ENCODE peak calls at places on chromosomes 11 and 22, in eight cellular contexts. One of them, this sample, is unnamed.

GRCh38 chr11:8017894-8018741 is 31.0 kb downstream of the EIF3F start:
- DNase-seq in OCI-LY7: no peak
- DNase-seq in thoracic aorta: no peak
- DNase-seq in psoas muscle: no peak
- DNase-seq in colonic mucosa: peak
- DNase-seq in WERI-Rb-1: peak
- DNase-seq in left ventricle myocardium inferior: no peak
- DNase-seq in pancreas: peak
- DNase-seq in this sample: no peak

GRCh38 chr11:122671270-122671906 is 15.9 kb downstream of the UBASH3B start:
- DNase-seq in OCI-LY7: peak
- DNase-seq in colonic mucosa: no peak
- DNase-seq in psoas muscle: no peak
- DNase-seq in left ventricle myocardium inferior: peak
- DNase-seq in pancreas: no peak
- DNase-seq in thoracic aorta: no peak
- DNase-seq in WERI-Rb-1: no peak
- DNase-seq in this sample: no peak

GRCh38 chr11:112225753-112226061 is 521 bp upstream of the PTS start:
- DNase-seq in colonic mucosa: peak
- DNase-seq in pancreas: no peak
- DNase-seq in psoas muscle: peak
- DNase-seq in thoracic aorta: peak
- DNase-seq in WERI-Rb-1: no peak
- DNase-seq in left ventricle myocardium inferior: no peak
- DNase-seq in OCI-LY7: no peak
- DNase-seq in this sample: no peak

GRCh38 chr11:88208742-88209141 is 33.5 kb upstream of the RAB38 start:
- DNase-seq in psoas muscle: no peak
- DNase-seq in thoracic aorta: no peak
- DNase-seq in pancreas: no peak
- DNase-seq in OCI-LY7: no peak
- DNase-seq in colonic mucosa: no peak
- DNase-seq in left ventricle myocardium inferior: no peak
- DNase-seq in WERI-Rb-1: no peak
- DNase-seq in this sample: no peak

GRCh38 chr11:123718075-123718868 is 23.2 kb downstream of the ZNF202 start:
- DNase-seq in pancreas: no peak
- DNase-seq in thoracic aorta: no peak
- DNase-seq in colonic mucosa: no peak
- DNase-seq in WERI-Rb-1: no peak
- DNase-seq in psoas muscle: no peak
- DNase-seq in left ventricle myocardium inferior: no peak
- DNase-seq in OCI-LY7: no peak
- DNase-seq in this sample: no peak

GRCh38 chr11:64255135-64256128 is 4.1 kb downstream of the PLCB3 start:
- DNase-seq in WERI-Rb-1: no peak
- DNase-seq in pancreas: no peak
- DNase-seq in left ventricle myocardium inferior: no peak
- DNase-seq in thoracic aorta: no peak
- DNase-seq in psoas muscle: no peak
- DNase-seq in colonic mucosa: no peak
- DNase-seq in OCI-LY7: no peak
- DNase-seq in this sample: no peak

GRCh38 chr11:43316451-43316850 is 4.7 kb downstream of the API5 start:
- DNase-seq in thoracic aorta: no peak
- DNase-seq in left ventricle myocardium inferior: no peak
- DNase-seq in colonic mucosa: no peak
- DNase-seq in psoas muscle: no peak
- DNase-seq in WERI-Rb-1: no peak
- DNase-seq in OCI-LY7: no peak
- DNase-seq in pancreas: no peak
- DNase-seq in this sample: peak

GRCh38 chr11:44241851-44242250 is 68.1 kb downstream of the ALX4 start:
- DNase-seq in thoracic aorta: no peak
- DNase-seq in OCI-LY7: no peak
- DNase-seq in colonic mucosa: no peak
- DNase-seq in WERI-Rb-1: no peak
- DNase-seq in left ventricle myocardium inferior: peak
- DNase-seq in psoas muscle: peak
- DNase-seq in pancreas: no peak
- DNase-seq in this sample: peak

GRCh38 chr11:8531982-8532381 is 62.0 kb downstream of the STK33 start:
- DNase-seq in OCI-LY7: no peak
- DNase-seq in thoracic aorta: no peak
- DNase-seq in WERI-Rb-1: no peak
- DNase-seq in pancreas: no peak
- DNase-seq in psoas muscle: no peak
- DNase-seq in left ventricle myocardium inferior: no peak
- DNase-seq in colonic mucosa: no peak
- DNase-seq in this sample: no peak

GRCh38 chr11:67381244-67381972 is 8.0 kb upstream of the CLCF1 start:
- DNase-seq in psoas muscle: no peak
- DNase-seq in colonic mucosa: peak
- DNase-seq in thoracic aorta: no peak
- DNase-seq in pancreas: no peak
- DNase-seq in OCI-LY7: peak
- DNase-seq in WERI-Rb-1: no peak
- DNase-seq in left ventricle myocardium inferior: no peak
- DNase-seq in this sample: no peak

GRCh38 chr22:48278620-48279464 is 1516.4 kb downstream of the TBC1D22A start:
- DNase-seq in OCI-LY7: no peak
- DNase-seq in thoracic aorta: no peak
- DNase-seq in WERI-Rb-1: no peak
- DNase-seq in pancreas: no peak
- DNase-seq in left ventricle myocardium inferior: no peak
- DNase-seq in colonic mucosa: no peak
- DNase-seq in psoas muscle: no peak
- DNase-seq in this sample: no peak

GRCh38 chr22:44531487-44531886 is 33.5 kb upstream of the RTL6 start:
- DNase-seq in pancreas: no peak
- DNase-seq in WERI-Rb-1: no peak
- DNase-seq in psoas muscle: no peak
- DNase-seq in OCI-LY7: no peak
- DNase-seq in colonic mucosa: no peak
- DNase-seq in thoracic aorta: no peak
- DNase-seq in left ventricle myocardium inferior: no peak
- DNase-seq in this sample: no peak
- H3K27ac ChIP-seq in pancreas: no peak
- H3K27ac ChIP-seq in WERI-Rb-1: no peak
- H3K27ac ChIP-seq in psoas muscle: no peak
- H3K27ac ChIP-seq in OCI-LY7: no peak
- H3K27ac ChIP-seq in colonic mucosa: no peak
- H3K27ac ChIP-seq in thoracic aorta: no peak
- H3K27ac ChIP-seq in left ventricle myocardium inferior: no peak
- H3K27ac ChIP-seq in this sample: no peak

GRCh38 chr11:440065-441042 is 1.5 kb downstream of the ANO9 start:
- DNase-seq in left ventricle myocardium inferior: no peak
- DNase-seq in WERI-Rb-1: no peak
- DNase-seq in thoracic aorta: no peak
- DNase-seq in psoas muscle: no peak
- DNase-seq in OCI-LY7: no peak
- DNase-seq in pancreas: no peak
- DNase-seq in colonic mucosa: peak
- DNase-seq in this sample: peak

GRCh38 chr11:442611-443081 is 835 bp upstream of the ANO9 start:
- DNase-seq in psoas muscle: peak
- DNase-seq in WERI-Rb-1: no peak
- DNase-seq in pancreas: no peak
- DNase-seq in left ventricle myocardium inferior: no peak
- DNase-seq in colonic mucosa: no peak
- DNase-seq in OCI-LY7: no peak
- DNase-seq in thoracic aorta: no peak
- DNase-seq in this sample: peak

GRCh38 chr11:441043-441417 is 781 bp downstream of the ANO9 start:
- DNase-seq in left ventricle myocardium inferior: no peak
- DNase-seq in thoracic aorta: no peak
- DNase-seq in psoas muscle: peak
- DNase-seq in OCI-LY7: no peak
- DNase-seq in WERI-Rb-1: no peak
- DNase-seq in pancreas: no peak
- DNase-seq in colonic mucosa: no peak
- DNase-seq in this sample: no peak

GRCh38 chr11:443542-444199 is 1.9 kb upstream of the ANO9 start:
- DNase-seq in left ventricle myocardium inferior: no peak
- DNase-seq in psoas muscle: no peak
- DNase-seq in colonic mucosa: peak
- DNase-seq in thoracic aorta: no peak
- DNase-seq in OCI-LY7: no peak
- DNase-seq in WERI-Rb-1: no peak
- DNase-seq in pancreas: no peak
- DNase-seq in this sample: peak

DNA sequence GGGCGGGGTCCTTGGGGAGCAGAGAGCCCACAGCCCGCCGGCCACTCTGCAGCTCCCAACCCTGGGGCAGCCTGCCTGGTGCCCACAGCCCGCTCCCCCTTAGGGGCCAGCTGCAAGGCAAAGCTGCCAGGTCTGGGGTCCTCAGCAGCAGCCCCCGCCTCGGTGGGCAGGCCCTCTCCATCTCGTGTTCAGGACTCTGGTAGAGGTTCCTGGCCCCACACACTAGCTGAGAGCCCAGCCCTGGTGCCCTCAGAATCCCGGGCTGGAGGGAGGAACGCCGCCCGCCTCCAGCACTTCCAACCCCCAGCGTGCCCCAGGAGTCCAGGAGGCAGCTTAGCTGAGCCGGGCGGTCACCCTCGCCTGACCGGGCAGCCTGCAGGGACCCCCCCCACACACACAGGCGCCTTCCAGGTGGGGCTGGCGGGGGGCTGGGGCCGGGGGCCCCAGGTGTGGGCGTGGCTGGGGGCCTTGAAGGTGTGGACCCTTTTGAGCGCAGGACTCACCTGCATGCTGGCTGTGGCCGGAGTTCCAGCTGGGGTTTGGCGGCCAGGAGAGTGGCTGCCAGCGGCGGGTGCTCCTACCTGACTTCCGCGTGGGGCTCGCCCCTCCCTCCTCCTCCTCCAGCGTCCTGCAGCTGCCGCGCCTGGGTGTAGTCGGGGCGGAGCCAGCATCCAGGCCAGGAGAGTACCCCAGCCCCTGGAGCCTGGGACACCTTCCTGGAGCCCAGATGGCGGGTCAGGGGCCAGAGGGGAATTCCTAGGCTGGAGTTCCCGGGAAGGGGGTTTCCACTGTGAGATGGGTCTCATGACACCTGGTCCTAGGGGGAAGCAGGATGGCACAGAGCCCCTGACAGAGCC is at the start of gene ANO9:
- DNase-seq in colonic mucosa: peak
- DNase-seq in WERI-Rb-1: peak
- DNase-seq in psoas muscle: peak
- DNase-seq in thoracic aorta: no peak
- DNase-seq in OCI-LY7: peak
- DNase-seq in left ventricle myocardium inferior: no peak
- DNase-seq in pancreas: peak
- DNase-seq in this sample: peak
- H3K4me3 ChIP-seq in colonic mucosa: peak
- H3K4me3 ChIP-seq in WERI-Rb-1: no peak
- H3K4me3 ChIP-seq in psoas muscle: no peak
- H3K4me3 ChIP-seq in thoracic aorta: peak
- H3K4me3 ChIP-seq in OCI-LY7: peak
- H3K4me3 ChIP-seq in left ventricle myocardium inferior: no peak
- H3K4me3 ChIP-seq in pancreas: peak
- H3K4me3 ChIP-seq in this sample: peak

DNA sequence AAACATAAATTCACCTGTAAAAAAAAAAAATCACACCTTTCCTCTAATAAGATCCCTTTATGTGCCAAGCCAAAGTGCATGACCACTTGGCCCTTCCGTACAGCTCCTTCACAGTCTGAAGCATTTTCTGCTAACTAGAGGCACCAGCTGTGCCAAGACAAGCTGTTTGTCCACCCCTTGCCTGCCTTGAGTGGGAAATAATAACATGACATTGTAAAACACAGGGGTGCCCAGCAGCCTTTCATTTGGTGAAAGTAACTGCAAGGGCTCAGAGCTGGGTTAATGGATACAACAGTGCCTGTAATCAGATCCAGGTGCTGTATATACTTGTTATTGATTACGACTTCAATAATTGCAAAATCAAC is 59.2 kb downstream of the DDIAS start:
- DNase-seq in pancreas: no peak
- DNase-seq in colonic mucosa: no peak
- DNase-seq in left ventricle myocardium inferior: no peak
- DNase-seq in psoas muscle: no peak
- DNase-seq in thoracic aorta: no peak
- DNase-seq in WERI-Rb-1: no peak
- DNase-seq in OCI-LY7: peak
- DNase-seq in this sample: no peak
- H3K27ac ChIP-seq in pancreas: no peak
- H3K27ac ChIP-seq in colonic mucosa: no peak
- H3K27ac ChIP-seq in left ventricle myocardium inferior: no peak
- H3K27ac ChIP-seq in psoas muscle: no peak
- H3K27ac ChIP-seq in thoracic aorta: no peak
- H3K27ac ChIP-seq in WERI-Rb-1: no peak
- H3K27ac ChIP-seq in OCI-LY7: peak
- H3K27ac ChIP-seq in this sample: no peak

GRCh38 chr11:1482581-1483444 is 3.8 kb downstream of the MOB2 start:
- DNase-seq in psoas muscle: peak
- DNase-seq in WERI-Rb-1: no peak
- DNase-seq in OCI-LY7: no peak
- DNase-seq in pancreas: no peak
- DNase-seq in thoracic aorta: no peak
- DNase-seq in left ventricle myocardium inferior: peak
- DNase-seq in colonic mucosa: no peak
- DNase-seq in this sample: no peak
- H3K4me3 ChIP-seq in psoas muscle: peak
- H3K4me3 ChIP-seq in WERI-Rb-1: no peak
- H3K4me3 ChIP-seq in OCI-LY7: no peak
- H3K4me3 ChIP-seq in pancreas: no peak
- H3K4me3 ChIP-seq in thoracic aorta: peak
- H3K4me3 ChIP-seq in left ventricle myocardium inferior: no peak
- H3K4me3 ChIP-seq in colonic mucosa: no peak
- H3K4me3 ChIP-seq in this sample: no peak

DNA sequence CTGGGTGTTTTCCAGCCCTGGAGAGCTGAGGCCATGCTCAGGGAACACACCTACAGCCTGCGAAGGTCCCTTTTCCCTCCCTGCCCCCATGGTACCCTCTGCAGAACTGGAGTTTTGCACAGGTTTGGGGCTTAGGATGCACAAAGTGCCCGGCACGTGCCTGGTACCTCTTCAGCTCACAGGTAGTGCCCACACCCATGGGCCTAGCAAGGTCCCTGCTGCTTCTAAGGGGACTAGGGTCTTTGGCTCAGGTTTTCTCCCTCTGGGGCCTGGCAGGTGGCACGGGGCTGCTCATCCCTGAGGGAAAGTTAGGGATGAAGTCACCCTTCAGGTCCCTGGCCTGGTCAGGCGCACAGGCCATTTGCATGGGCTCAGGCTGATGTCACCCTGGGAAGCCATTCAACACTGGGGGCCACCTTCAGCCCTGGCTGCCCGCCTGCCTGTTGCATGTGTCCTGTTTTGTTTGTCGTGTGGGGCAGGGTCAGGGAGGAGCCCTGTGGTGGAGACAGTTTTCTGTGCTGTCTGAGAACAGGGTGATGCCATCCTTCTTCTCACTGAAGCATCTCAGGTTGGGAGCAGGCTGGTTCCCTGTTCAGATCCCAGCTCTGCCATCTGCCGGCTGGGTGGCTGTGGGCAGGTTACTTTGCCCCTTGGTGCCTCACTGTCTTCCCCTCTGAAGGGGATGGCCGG is 68.3 kb upstream of the CRYBB3 start:
- DNase-seq in colonic mucosa: peak
- DNase-seq in OCI-LY7: no peak
- DNase-seq in psoas muscle: no peak
- DNase-seq in WERI-Rb-1: no peak
- DNase-seq in pancreas: no peak
- DNase-seq in left ventricle myocardium inferior: no peak
- DNase-seq in thoracic aorta: no peak
- DNase-seq in this sample: no peak
- H3K27ac ChIP-seq in colonic mucosa: no peak
- H3K27ac ChIP-seq in OCI-LY7: no peak
- H3K27ac ChIP-seq in psoas muscle: peak
- H3K27ac ChIP-seq in WERI-Rb-1: no peak
- H3K27ac ChIP-seq in pancreas: no peak
- H3K27ac ChIP-seq in left ventricle myocardium inferior: peak
- H3K27ac ChIP-seq in thoracic aorta: peak
- H3K27ac ChIP-seq in this sample: no peak

GRCh38 chr22:49929553-49929979 is 11.1 kb downstream of the CRELD2 start:
- DNase-seq in OCI-LY7: peak
- DNase-seq in left ventricle myocardium inferior: peak
- DNase-seq in WERI-Rb-1: peak
- DNase-seq in pancreas: peak
- DNase-seq in psoas muscle: peak
- DNase-seq in thoracic aorta: no peak
- DNase-seq in colonic mucosa: peak
- DNase-seq in this sample: peak
- H3K4me3 ChIP-seq in OCI-LY7: peak
- H3K4me3 ChIP-seq in left ventricle myocardium inferior: peak
- H3K4me3 ChIP-seq in WERI-Rb-1: no peak
- H3K4me3 ChIP-seq in pancreas: no peak
- H3K4me3 ChIP-seq in psoas muscle: no peak
- H3K4me3 ChIP-seq in thoracic aorta: no peak
- H3K4me3 ChIP-seq in colonic mucosa: no peak
- H3K4me3 ChIP-seq in this sample: no peak